ENCODE peak calls at places on chromosome 22, in eight cellular contexts. U is heart right ventricle, D is spleen, K is endothelial cell of umbilical vein, N is substantia nigra, J is A549, I is fibroblast of lung, B is right lobe of liver. G is an unnamed sample.
A peak's percentile ranks its signal among the peaks of the same experiment; 100 is the strongest.

GRCh38 chr22:33210129-33210784 is 152.1 kb upstream of the SYN3 start:
- DNase-seq in J (peak; percentile 24), I (peak; percentile 5), K (peak; percentile 4), D (no peak), N (no peak), U (no peak), B (peak; percentile 46), G (peak; percentile 39)

GRCh38 chr22:31400023-31400397 is 606 bp downstream of the DRG1 start:
- DNase-seq in N (no peak), J (no peak), U (no peak), B (no peak), D (no peak), K (no peak), I (peak; percentile 39), G (no peak)

GRCh38 chr22:20904008-20904979 is 12.9 kb upstream of the CRKL start:
- DNase-seq in N (no peak), B (peak; percentile 75), I (peak; percentile 96), K (no peak), J (peak; percentile 48), D (no peak), U (no peak), G (no peak)

GRCh38 chr22:24146791-24147353 is 34.4 kb upstream of the SUSD2 start:
- DNase-seq in D (no peak), U (no peak), K (peak; percentile 72), B (no peak), J (no peak), N (no peak), I (peak; percentile 89), G (no peak)

GRCh38 chr22:31676700-31677099 is 14.7 kb upstream of the PISD start:
- DNase-seq in J (peak; percentile 83), N (peak; percentile 86), D (peak; percentile 98), B (peak; percentile 91), U (peak; percentile 94), K (peak; percentile 93), I (peak; percentile 93), G (peak; percentile 98)

GRCh38 chr22:30265851-30266444 is 703 bp downstream of the OSM start:
- DNase-seq in B (peak; percentile 76), K (no peak), D (peak; percentile 98), N (peak; percentile 23), U (peak; percentile 59), J (no peak), I (no peak), G (peak; percentile 42)

GRCh38 chr22:47295226-47295901 is 532.9 kb downstream of the TBC1D22A start:
- DNase-seq in U (no peak), I (no peak), N (no peak), K (no peak), D (no peak), J (no peak), B (no peak), G (no peak)

GRCh38 chr22:35411112-35411511 is 11.2 kb downstream of the MCM5 start:
- DNase-seq in D (peak; percentile 82), U (no peak), J (no peak), K (no peak), I (no peak), B (no peak), N (no peak), G (no peak)

GRCh38 chr22:30420401-30421178 is 5.0 kb upstream of the MTFP1 start:
- DNase-seq in D (no peak), J (no peak), B (no peak), I (peak; percentile 96), K (peak; percentile 92), N (no peak), U (no peak), G (peak; percentile 31)

GRCh38 chr22:35299717-35300497 is at the start of gene TOM1:
- DNase-seq in J (peak; percentile 94), B (peak; percentile 98), I (peak; percentile 99), U (peak; percentile 97), K (peak; percentile 99), N (peak; percentile 97), D (peak; percentile 99), G (peak; percentile 99)

GRCh38 chr22:43851058-43851978 is 11.0 kb downstream of the SULT4A1 start:
- DNase-seq in J (no peak), B (no peak), N (no peak), D (peak; percentile 44), U (no peak), K (no peak), I (no peak), G (no peak)

GRCh38 chr22:31150615-31151014 is 9.4 kb upstream of the RNF185 start:
- DNase-seq in D (no peak), K (no peak), N (no peak), J (no peak), U (no peak), I (no peak), B (no peak), G (peak; percentile 59)

GRCh38 chr22:17065433-17065832 is 19.4 kb upstream of the IL17RA start:
- DNase-seq in B (no peak), U (no peak), N (no peak), D (no peak), K (no peak), I (no peak), J (no peak), G (no peak)

GRCh38 chr22:17064498-17065100 is 20.2 kb upstream of the IL17RA start:
- DNase-seq in B (no peak), J (no peak), U (no peak), N (no peak), I (no peak), K (no peak), D (no peak), G (no peak)

GRCh38 chr22:17057959-17058814 is 26.6 kb upstream of the IL17RA start:
- DNase-seq in U (peak; percentile 23), D (no peak), K (peak; percentile 75), I (peak; percentile 60), J (peak; percentile 37), N (peak; percentile 59), B (peak; percentile 63), G (peak; percentile 51)

GRCh38 chr22:17060126-17060525 is 24.7 kb upstream of the IL17RA start:
- DNase-seq in D (no peak), B (no peak), I (no peak), K (no peak), U (no peak), J (no peak), N (no peak), G (no peak)

DNA sequence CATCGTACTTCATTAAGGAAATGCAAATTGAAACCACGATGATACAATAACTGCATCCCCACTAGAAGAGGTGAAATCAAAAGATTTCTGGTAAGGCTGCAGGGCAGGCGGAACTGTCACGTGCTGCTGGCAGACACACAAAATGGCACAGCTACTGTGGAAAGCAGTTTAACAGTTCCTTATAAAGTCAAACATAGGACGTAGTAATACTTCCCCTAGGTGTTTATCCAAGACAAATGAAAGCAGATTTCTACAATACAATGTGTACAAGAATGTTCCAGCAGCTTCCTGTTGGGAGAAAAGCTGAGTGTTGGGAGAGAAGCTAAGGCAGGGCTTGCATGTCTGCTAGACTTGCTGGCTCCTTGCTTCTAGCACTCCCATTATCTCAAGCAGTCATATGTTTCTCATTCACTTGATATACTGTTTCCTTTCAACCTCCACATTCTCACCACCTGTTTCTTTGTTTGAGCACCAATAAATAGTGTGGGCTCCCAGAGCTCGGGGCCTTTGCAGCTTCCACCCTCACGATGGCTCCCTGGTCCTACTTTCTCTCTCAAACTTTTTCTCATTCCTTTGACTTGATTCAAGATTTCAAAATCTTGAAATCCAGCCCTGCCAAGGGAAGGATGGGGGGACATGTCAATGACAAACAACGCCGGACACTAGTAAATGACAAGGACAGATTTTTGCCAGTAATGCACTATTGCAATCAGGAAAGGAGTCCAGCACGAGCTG is 21.3 kb upstream of the IL17RA start:
- DNase-seq in I (no peak), D (no peak), B (no peak), N (no peak), U (peak; percentile 23), K (peak; percentile 95), J (no peak), G (no peak)
- H3K27ac ChIP-seq in I (no peak overlapping the region), D (no peak overlapping the region), B (no peak overlapping the region), N (no peak overlapping the region), U (peak overlapping the region; percentile 37), K (peak overlapping the region; percentile 92), J (no peak overlapping the region), G (no peak overlapping the region)

DNA sequence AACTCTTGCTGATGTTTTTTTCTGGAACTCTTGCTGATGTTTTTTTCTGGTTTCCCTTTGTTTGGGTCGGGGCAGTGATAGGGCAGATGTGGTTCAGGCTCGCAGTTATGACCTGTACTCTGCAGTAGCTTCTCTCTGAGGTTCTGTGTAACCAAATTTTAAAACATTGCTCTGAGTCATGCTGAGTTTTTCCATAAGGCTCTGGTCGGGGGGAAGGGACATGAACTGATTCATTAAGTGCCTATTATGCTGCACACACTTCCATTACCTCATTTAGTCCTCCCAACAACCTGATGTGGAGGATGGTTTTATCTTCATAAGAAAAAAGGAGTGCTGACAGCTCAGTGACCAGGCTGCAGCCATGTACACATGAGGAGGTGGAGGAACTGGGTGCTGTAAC is 18.9 kb downstream of the TNRC6B start:
- DNase-seq in U (no peak), I (peak; percentile 97), B (no peak), J (peak; percentile 6), K (peak; percentile 85), N (no peak), D (no peak), G (no peak)
- H3K27ac ChIP-seq in U (no peak overlapping the region), I (no peak overlapping the region), B (no peak overlapping the region), J (peak overlapping the region; percentile 58), K (no peak overlapping the region), N (no peak overlapping the region), D (no peak overlapping the region), G (no peak overlapping the region)

GRCh38 chr22:37932821-37933578 is 20.4 kb downstream of the C22orf23 start:
- DNase-seq in N (no peak), I (no peak), J (no peak), D (no peak), K (no peak), B (no peak), U (no peak), G (no peak)
- H3K27ac ChIP-seq in N (peak overlapping the region; percentile 72), I (peak overlapping the region; percentile 71), J (peak overlapping the region; percentile 71), D (peak overlapping the region; percentile 39), K (no peak overlapping the region), B (no peak overlapping the region), U (peak overlapping the region; percentile 16), G (no peak overlapping the region)

GRCh38 chr22:46163498-46163897 is 13.2 kb downstream of the PPARA start:
- DNase-seq in D (no peak), I (no peak), B (no peak), U (no peak), N (no peak), J (no peak), K (no peak), G (no peak)
- H3K27ac ChIP-seq in D (no peak overlapping the region), I (no peak overlapping the region), B (peak overlapping the region; percentile 19), U (no peak overlapping the region), N (no peak overlapping the region), J (no peak overlapping the region), K (no peak overlapping the region), G (peak overlapping the region; percentile 81)

GRCh38 chr22:22533417-22533816 is 13.3 kb upstream of the ZNF280A start:
- DNase-seq in D (no peak), B (no peak), K (no peak), U (no peak), N (no peak), J (no peak), I (no peak), G (no peak)
- H3K27ac ChIP-seq in D (no peak overlapping the region), B (no peak overlapping the region), K (no peak overlapping the region), U (no peak overlapping the region), N (no peak overlapping the region), J (no peak overlapping the region), I (no peak overlapping the region), G (no peak overlapping the region)

G was measured in small intestine.